ENCODE peak calls at places on chromosomes 2 and 18, in seven cellular contexts. One of them, this sample, is unnamed.

GRCh38 chr18:22168360-22168921 is 948 bp upstream of the GATA6 start:
- DNase-seq in transverse colon: peak
- DNase-seq in A549: peak
- DNase-seq in prostate gland: no peak
- DNase-seq in ovary: no peak
- DNase-seq in lower leg skin: peak
- DNase-seq in Peyer's patch: peak
- DNase-seq in this sample: no peak

GRCh38 chr18:48412339-48412929 is 3.3 kb upstream of the ZBTB7C start:
- DNase-seq in ovary: no peak
- DNase-seq in prostate gland: no peak
- DNase-seq in lower leg skin: no peak
- DNase-seq in Peyer's patch: no peak
- DNase-seq in A549: peak
- DNase-seq in transverse colon: peak
- DNase-seq in this sample: no peak

GRCh38 chr2:228037915-228038314 is 143.6 kb downstream of the SPHKAP start:
- DNase-seq in transverse colon: no peak
- DNase-seq in prostate gland: no peak
- DNase-seq in lower leg skin: no peak
- DNase-seq in A549: no peak
- DNase-seq in ovary: no peak
- DNase-seq in Peyer's patch: no peak
- DNase-seq in this sample: no peak

GRCh38 chr2:111189106-111189505 is 68.4 kb downstream of the BCL2L11 start:
- DNase-seq in ovary: no peak
- DNase-seq in Peyer's patch: no peak
- DNase-seq in transverse colon: no peak
- DNase-seq in lower leg skin: no peak
- DNase-seq in A549: no peak
- DNase-seq in prostate gland: no peak
- DNase-seq in this sample: no peak

GRCh38 chr18:50955246-50955645 is 12.6 kb upstream of the ELAC1 start:
- DNase-seq in Peyer's patch: no peak
- DNase-seq in ovary: no peak
- DNase-seq in A549: no peak
- DNase-seq in lower leg skin: no peak
- DNase-seq in prostate gland: no peak
- DNase-seq in transverse colon: no peak
- DNase-seq in this sample: no peak

GRCh38 chr18:618618-619017 is 21.8 kb downstream of the CLUL1 start:
- DNase-seq in prostate gland: no peak
- DNase-seq in ovary: no peak
- DNase-seq in transverse colon: no peak
- DNase-seq in Peyer's patch: no peak
- DNase-seq in lower leg skin: no peak
- DNase-seq in A549: no peak
- DNase-seq in this sample: no peak

GRCh38 chr2:10918661-10919414 is 7.1 kb downstream of the KCNF1 start:
- DNase-seq in transverse colon: no peak
- DNase-seq in ovary: no peak
- DNase-seq in A549: no peak
- DNase-seq in Peyer's patch: peak
- DNase-seq in prostate gland: no peak
- DNase-seq in lower leg skin: peak
- DNase-seq in this sample: no peak

GRCh38 chr2:224638338-224638823 is 53.2 kb upstream of the CUL3 start:
- DNase-seq in Peyer's patch: no peak
- DNase-seq in lower leg skin: no peak
- DNase-seq in ovary: no peak
- DNase-seq in A549: no peak
- DNase-seq in prostate gland: no peak
- DNase-seq in transverse colon: peak
- DNase-seq in this sample: peak

GRCh38 chr2:137983581-137983980 is 19.3 kb downstream of the HNMT start:
- DNase-seq in lower leg skin: no peak
- DNase-seq in prostate gland: no peak
- DNase-seq in ovary: no peak
- DNase-seq in transverse colon: no peak
- DNase-seq in A549: peak
- DNase-seq in Peyer's patch: no peak
- DNase-seq in this sample: no peak

GRCh38 chr2:192146069-192147006 is 48.4 kb downstream of the TMEFF2 start:
- DNase-seq in A549: peak
- DNase-seq in Peyer's patch: no peak
- DNase-seq in transverse colon: no peak
- DNase-seq in prostate gland: no peak
- DNase-seq in ovary: no peak
- DNase-seq in lower leg skin: no peak
- DNase-seq in this sample: no peak

GRCh38 chr18:61943175-61943964 is 50.6 kb upstream of the RNF152 start:
- DNase-seq in A549: no peak
- DNase-seq in lower leg skin: no peak
- DNase-seq in transverse colon: no peak
- DNase-seq in Peyer's patch: no peak
- DNase-seq in ovary: no peak
- DNase-seq in prostate gland: no peak
- DNase-seq in this sample: no peak

GRCh38 chr2:171344182-171344581 is 89.6 kb downstream of the METTL8 start:
- DNase-seq in transverse colon: no peak
- DNase-seq in ovary: no peak
- DNase-seq in A549: no peak
- DNase-seq in lower leg skin: no peak
- DNase-seq in Peyer's patch: no peak
- DNase-seq in prostate gland: no peak
- DNase-seq in this sample: no peak

GRCh38 chr2:102032368-102033027 is 40.7 kb downstream of the IL1R2 start:
- DNase-seq in prostate gland: no peak
- DNase-seq in A549: peak
- DNase-seq in Peyer's patch: no peak
- DNase-seq in transverse colon: no peak
- DNase-seq in lower leg skin: no peak
- DNase-seq in ovary: no peak
- DNase-seq in this sample: no peak

GRCh38 chr2:170816499-170817246 is at the start of gene GAD1:
- DNase-seq in prostate gland: peak
- DNase-seq in ovary: peak
- DNase-seq in transverse colon: peak
- DNase-seq in lower leg skin: peak
- DNase-seq in Peyer's patch: peak
- DNase-seq in A549: peak
- DNase-seq in this sample: peak

GRCh38 chr2:23686405-23687029 is 240.4 kb downstream of the ATAD2B start:
- DNase-seq in prostate gland: no peak
- DNase-seq in transverse colon: no peak
- DNase-seq in Peyer's patch: no peak
- DNase-seq in ovary: no peak
- DNase-seq in lower leg skin: no peak
- DNase-seq in A549: no peak
- DNase-seq in this sample: no peak

GRCh38 chr2:182649316-182649715 is 66.7 kb upstream of the DNAJC10 start:
- DNase-seq in lower leg skin: no peak
- DNase-seq in A549: peak
- DNase-seq in ovary: no peak
- DNase-seq in Peyer's patch: no peak
- DNase-seq in prostate gland: no peak
- DNase-seq in transverse colon: peak
- DNase-seq in this sample: no peak

GRCh38 chr18:72324677-72325076 is 219.5 kb downstream of the CBLN2 start:
- DNase-seq in ovary: no peak
- DNase-seq in lower leg skin: no peak
- DNase-seq in prostate gland: no peak
- DNase-seq in Peyer's patch: no peak
- DNase-seq in A549: no peak
- DNase-seq in transverse colon: no peak
- DNase-seq in this sample: no peak

GRCh38 chr2:128664499-128664971 is 345.9 kb upstream of the HS6ST1 start:
- DNase-seq in Peyer's patch: no peak
- DNase-seq in A549: no peak
- DNase-seq in transverse colon: no peak
- DNase-seq in prostate gland: no peak
- DNase-seq in lower leg skin: peak
- DNase-seq in ovary: no peak
- DNase-seq in this sample: no peak

GRCh38 chr2:128661289-128661688 is 342.6 kb upstream of the HS6ST1 start:
- DNase-seq in prostate gland: no peak
- DNase-seq in A549: no peak
- DNase-seq in Peyer's patch: no peak
- DNase-seq in transverse colon: no peak
- DNase-seq in lower leg skin: peak
- DNase-seq in ovary: no peak
- DNase-seq in this sample: no peak

GRCh38 chr2:128663371-128664050 is 344.8 kb upstream of the HS6ST1 start:
- DNase-seq in ovary: no peak
- DNase-seq in prostate gland: no peak
- DNase-seq in transverse colon: no peak
- DNase-seq in Peyer's patch: no peak
- DNase-seq in A549: no peak
- DNase-seq in lower leg skin: peak
- DNase-seq in this sample: no peak

GRCh38 chr2:128660836-128661235 is 342.2 kb upstream of the HS6ST1 start:
- DNase-seq in lower leg skin: peak
- DNase-seq in transverse colon: no peak
- DNase-seq in prostate gland: no peak
- DNase-seq in ovary: no peak
- DNase-seq in Peyer's patch: no peak
- DNase-seq in A549: no peak
- DNase-seq in this sample: no peak

DNA sequence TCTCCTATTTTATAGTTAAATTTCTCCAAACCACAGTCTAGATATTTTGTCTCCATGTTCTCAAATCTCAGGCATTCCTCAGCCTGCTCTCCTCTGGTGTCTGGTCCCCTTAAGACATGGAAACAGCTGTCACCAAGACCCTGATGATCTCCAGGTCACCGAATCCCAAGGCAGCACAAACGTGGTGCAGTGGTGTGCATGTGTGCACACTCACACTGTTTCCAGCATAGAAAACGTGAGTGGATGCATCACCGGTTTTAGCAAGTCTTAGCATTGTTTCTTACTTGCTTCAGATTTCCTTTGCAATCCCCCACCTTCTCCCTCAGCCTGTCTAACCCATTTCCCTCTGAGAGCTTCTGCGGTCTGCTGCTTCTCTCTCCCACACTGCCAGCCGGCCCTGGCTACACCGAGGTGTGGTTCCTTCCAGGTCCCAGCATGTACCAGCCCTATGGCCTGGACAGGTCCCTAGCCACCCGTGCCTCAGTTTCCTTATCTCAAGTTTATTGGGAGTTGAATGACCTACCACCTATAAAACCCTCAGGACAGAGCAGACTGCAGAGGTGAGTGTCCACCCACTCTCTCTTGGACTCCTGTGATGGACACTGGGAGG is 343.4 kb upstream of the HS6ST1 start:
- DNase-seq in ovary: no peak
- DNase-seq in prostate gland: no peak
- DNase-seq in A549: no peak
- DNase-seq in transverse colon: no peak
- DNase-seq in Peyer's patch: no peak
- DNase-seq in lower leg skin: peak
- DNase-seq in this sample: no peak
- TF ChIP-seq POLR2A in ovary: no peak
- TF ChIP-seq POLR2A in prostate gland: no peak
- TF ChIP-seq POLR2A in A549: no peak
- TF ChIP-seq POLR2A in transverse colon: no peak
- TF ChIP-seq POLR2A in Peyer's patch: no peak
- TF ChIP-seq POLR2A in lower leg skin: no peak
- TF ChIP-seq POLR2A in this sample: no peak

DNA sequence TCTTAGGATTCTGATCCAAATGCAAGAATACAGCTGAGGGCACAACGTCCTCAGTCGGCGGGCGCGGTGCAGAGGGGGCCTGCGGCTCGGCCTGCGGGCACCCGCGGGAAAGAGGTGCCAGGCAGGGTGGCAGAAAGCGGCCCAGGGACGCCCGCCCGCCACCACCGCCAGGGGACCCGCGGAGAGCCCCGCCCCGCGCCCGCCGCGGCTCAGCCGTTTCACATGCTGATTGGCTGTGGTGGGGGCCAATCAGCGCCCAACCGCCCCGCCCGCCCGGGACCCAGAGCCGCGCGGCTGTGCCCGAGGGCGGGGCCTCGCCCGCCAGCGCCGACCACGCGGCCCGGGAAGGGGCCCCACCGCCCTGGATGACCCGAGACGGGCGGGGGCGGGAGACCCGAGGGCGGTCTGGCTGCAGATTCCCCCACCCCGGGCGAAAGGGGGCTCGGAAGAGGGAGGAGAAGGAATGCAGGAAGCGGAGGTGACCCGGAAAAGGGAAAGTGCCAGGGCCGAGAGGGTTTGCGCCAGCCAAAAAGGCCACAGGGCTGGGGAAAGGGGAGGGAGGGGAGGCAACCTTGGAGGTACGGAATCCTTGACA is 8.0 kb downstream of the IRS1 start:
- DNase-seq in A549: peak
- DNase-seq in Peyer's patch: peak
- DNase-seq in prostate gland: peak
- DNase-seq in transverse colon: peak
- DNase-seq in ovary: peak
- DNase-seq in lower leg skin: peak
- DNase-seq in this sample: peak
- TF ChIP-seq POLR2A in A549: peak
- TF ChIP-seq POLR2A in Peyer's patch: peak
- TF ChIP-seq POLR2A in prostate gland: peak
- TF ChIP-seq POLR2A in transverse colon: peak
- TF ChIP-seq POLR2A in ovary: peak
- TF ChIP-seq POLR2A in lower leg skin: no peak
- TF ChIP-seq POLR2A in this sample: peak

GRCh38 chr2:54664238-54664786 is 59.1 kb upstream of the EML6 start:
- DNase-seq in prostate gland: no peak
- DNase-seq in ovary: no peak
- DNase-seq in transverse colon: no peak
- DNase-seq in Peyer's patch: no peak
- DNase-seq in A549: no peak
- DNase-seq in lower leg skin: no peak
- DNase-seq in this sample: no peak

GRCh38 chr2:54660752-54661151 is 62.7 kb upstream of the EML6 start:
- DNase-seq in prostate gland: no peak
- DNase-seq in lower leg skin: no peak
- DNase-seq in transverse colon: no peak
- DNase-seq in Peyer's patch: no peak
- DNase-seq in ovary: no peak
- DNase-seq in A549: no peak
- DNase-seq in this sample: no peak

GRCh38 chr2:54666131-54666637 is 57.3 kb upstream of the EML6 start:
- DNase-seq in prostate gland: peak
- DNase-seq in lower leg skin: no peak
- DNase-seq in A549: peak
- DNase-seq in ovary: peak
- DNase-seq in Peyer's patch: no peak
- DNase-seq in transverse colon: no peak
- DNase-seq in this sample: no peak

GRCh38 chr2:54665436-54665856 is 58.0 kb upstream of the EML6 start:
- DNase-seq in prostate gland: no peak
- DNase-seq in Peyer's patch: no peak
- DNase-seq in A549: peak
- DNase-seq in ovary: peak
- DNase-seq in transverse colon: peak
- DNase-seq in lower leg skin: no peak
- DNase-seq in this sample: no peak

GRCh38 chr2:54663424-54664030 is 59.9 kb upstream of the EML6 start:
- DNase-seq in A549: no peak
- DNase-seq in lower leg skin: no peak
- DNase-seq in prostate gland: no peak
- DNase-seq in Peyer's patch: no peak
- DNase-seq in transverse colon: no peak
- DNase-seq in ovary: no peak
- DNase-seq in this sample: no peak
- TF ChIP-seq POLR2A in A549: no peak
- TF ChIP-seq POLR2A in lower leg skin: no peak
- TF ChIP-seq POLR2A in prostate gland: no peak
- TF ChIP-seq POLR2A in Peyer's patch: no peak
- TF ChIP-seq POLR2A in transverse colon: no peak
- TF ChIP-seq POLR2A in ovary: no peak
- TF ChIP-seq POLR2A in this sample: no peak

GRCh38 chr2:71882236-71882946 is 265.3 kb downstream of the CYP26B1 start:
- DNase-seq in transverse colon: no peak
- DNase-seq in ovary: no peak
- DNase-seq in prostate gland: no peak
- DNase-seq in A549: no peak
- DNase-seq in Peyer's patch: no peak
- DNase-seq in lower leg skin: peak
- DNase-seq in this sample: no peak
- TF ChIP-seq POLR2A in transverse colon: no peak
- TF ChIP-seq POLR2A in ovary: no peak
- TF ChIP-seq POLR2A in prostate gland: no peak
- TF ChIP-seq POLR2A in A549: no peak
- TF ChIP-seq POLR2A in Peyer's patch: no peak
- TF ChIP-seq POLR2A in lower leg skin: no peak
- TF ChIP-seq POLR2A in this sample: no peak